ENCODE peak calls at places on chromosomes 7 and 10, in four cellular contexts. Z is AG10803, A is psoas muscle, R is IMR-90. O is an unnamed sample.

GRCh38 chr10:103724771-103725170 is 130.6 kb downstream of the SH3PXD2A start:
- DNase-seq in Z (no peak), A (peak), R (no peak), O (no peak)

GRCh38 chr7:16708980-16709379 is 44.6 kb upstream of the TSPAN13 start:
- DNase-seq in Z (peak), A (no peak), R (peak), O (peak)

GRCh38 chr7:4307645-4308590 is 374.2 kb upstream of the FOXK1 start:
- DNase-seq in Z (no peak), A (no peak), R (no peak), O (no peak)

GRCh38 chr7:159197066-159197975 is 52.7 kb upstream of the VIPR2 start:
- DNase-seq in Z (no peak), A (no peak), R (no peak), O (no peak)

GRCh38 chr10:132036153-132036886 is 29.4 kb upstream of the JAKMIP3 start:
- DNase-seq in Z (peak), A (peak), R (no peak), O (no peak)

GRCh38 chr10:120715214-120715613 is 135.9 kb upstream of the WDR11 start:
- DNase-seq in Z (no peak), A (no peak), R (no peak), O (no peak)

GRCh38 chr7:132419538-132419937 is 156.7 kb downstream of the PLXNA4 start:
- DNase-seq in Z (no peak), A (no peak), R (no peak), O (no peak)

GRCh38 chr7:121510302-121510701 is 114.2 kb upstream of the FAM3C start:
- DNase-seq in Z (no peak), A (no peak), R (no peak), O (no peak)

GRCh38 chr10:120945801-120946302 is 94.7 kb downstream of the WDR11 start:
- DNase-seq in Z (peak), A (no peak), R (no peak), O (no peak)

GRCh38 chr7:87510430-87510875 is 35.0 kb upstream of the ABCB4 start:
- DNase-seq in Z (no peak), A (no peak), R (no peak), O (no peak)

GRCh38 chr10:58590152-58590551 is 77.5 kb downstream of the BICC1 start:
- DNase-seq in Z (peak), A (no peak), R (peak), O (peak)

GRCh38 chr10:94098916-94099315 is 105.2 kb downstream of the PLCE1 start:
- DNase-seq in Z (no peak), A (no peak), R (no peak), O (no peak)

GRCh38 chr7:130490888-130491771 is 755 bp upstream of the MEST start:
- DNase-seq in Z (no peak), A (peak), R (peak), O (no peak)

GRCh38 chr7:142365410-142365842 is 107.6 kb upstream of the PRSS58 start:
- DNase-seq in Z (no peak), A (no peak), R (no peak), O (no peak)

GRCh38 chr7:29391262-29391661 is 172.4 kb upstream of the PRR15 start:
- DNase-seq in Z (no peak), A (no peak), R (no peak), O (no peak)

GRCh38 chr10:11993834-11994468 is 48.7 kb downstream of the UPF2 start:
- DNase-seq in Z (no peak), A (no peak), R (no peak), O (no peak)

GRCh38 chr10:95693331-95693667 is 428 bp downstream of the TCTN3 start:
- DNase-seq in Z (no peak), A (no peak), R (peak), O (no peak)

GRCh38 chr10:124265391-124265745 is 153.4 kb downstream of the OAT start:
- DNase-seq in Z (no peak), A (peak), R (no peak), O (no peak)

GRCh38 chr7:24905996-24906770 is 73.8 kb downstream of the OSBPL3 start:
- DNase-seq in Z (no peak), A (no peak), R (no peak), O (peak)

GRCh38 chr7:99014113-99014985 is 129.6 kb downstream of the SMURF1 start:
- DNase-seq in Z (no peak), A (no peak), R (no peak), O (no peak)

GRCh38 chr7:82413237-82413636 is 30.3 kb downstream of the CACNA2D1 start:
- DNase-seq in Z (peak), A (no peak), R (no peak), O (no peak)

GRCh38 chr7:100476903-100477870 is 1.8 kb downstream of the TSC22D4 start:
- DNase-seq in Z (no peak), A (no peak), R (no peak), O (no peak)

GRCh38 chr7:100983451-100984187 is 14.3 kb downstream of the MUC12 start:
- DNase-seq in Z (peak), A (no peak), R (peak), O (peak)

GRCh38 chr7:2892571-2892970 is 48.5 kb upstream of the GNA12 start:
- DNase-seq in Z (no peak), A (no peak), R (no peak), O (no peak)

GRCh38 chr7:2896141-2896540 is 52.0 kb upstream of the GNA12 start:
- DNase-seq in Z (no peak), A (no peak), R (no peak), O (no peak)

GRCh38 chr7:2894118-2894940 is 50.2 kb upstream of the GNA12 start:
- DNase-seq in Z (no peak), A (no peak), R (no peak), O (no peak)

GRCh38 chr7:2893411-2893861 is 49.3 kb upstream of the GNA12 start:
- DNase-seq in Z (no peak), A (no peak), R (no peak), O (no peak)

DNA sequence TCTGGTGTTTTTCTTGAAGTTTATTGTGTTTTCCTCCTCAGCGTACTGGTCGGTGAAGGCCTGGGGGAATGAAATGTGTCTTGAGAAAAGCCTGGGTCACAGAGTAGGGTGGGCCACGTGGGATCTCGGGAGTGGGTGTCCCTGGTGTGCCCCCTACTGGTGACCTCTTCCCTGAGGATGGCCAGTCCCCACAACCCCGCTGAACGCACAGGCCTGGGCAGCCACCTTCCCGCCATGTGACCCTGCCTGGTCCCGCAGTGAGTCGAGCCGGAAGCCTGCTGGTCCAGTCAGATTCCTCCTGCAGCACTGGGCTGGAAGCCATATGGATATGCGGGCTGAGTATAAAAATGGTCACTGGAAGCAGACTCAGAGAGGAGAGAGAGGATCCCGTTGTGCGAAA is 52.9 kb upstream of the GNA12 start:
- DNase-seq in Z (no peak), A (no peak), R (no peak), O (no peak)
- TF ChIP-seq CTCF in Z (no peak), A (no peak), R (no peak), O (peak)

GRCh38 chr10:119652361-119652760 is 1.2 kb downstream of the BAG3 start:
- DNase-seq in Z (peak), A (no peak), R (peak), O (peak)
- TF ChIP-seq CTCF in Z (peak), A (peak), R (peak), O (peak)

GRCh38 chr7:116451958-116452729 is 47.4 kb upstream of the CAV2 start:
- DNase-seq in Z (no peak), A (no peak), R (no peak), O (no peak)
- TF ChIP-seq CTCF in Z (no peak), A (no peak), R (no peak), O (peak)

GRCh38 chr10:78260141-78260540 is 226.5 kb downstream of the RPS24 start:
- DNase-seq in Z (no peak), A (no peak), R (peak), O (no peak)
- TF ChIP-seq CTCF in Z (no peak), A (no peak), R (peak), O (no peak)

DNA sequence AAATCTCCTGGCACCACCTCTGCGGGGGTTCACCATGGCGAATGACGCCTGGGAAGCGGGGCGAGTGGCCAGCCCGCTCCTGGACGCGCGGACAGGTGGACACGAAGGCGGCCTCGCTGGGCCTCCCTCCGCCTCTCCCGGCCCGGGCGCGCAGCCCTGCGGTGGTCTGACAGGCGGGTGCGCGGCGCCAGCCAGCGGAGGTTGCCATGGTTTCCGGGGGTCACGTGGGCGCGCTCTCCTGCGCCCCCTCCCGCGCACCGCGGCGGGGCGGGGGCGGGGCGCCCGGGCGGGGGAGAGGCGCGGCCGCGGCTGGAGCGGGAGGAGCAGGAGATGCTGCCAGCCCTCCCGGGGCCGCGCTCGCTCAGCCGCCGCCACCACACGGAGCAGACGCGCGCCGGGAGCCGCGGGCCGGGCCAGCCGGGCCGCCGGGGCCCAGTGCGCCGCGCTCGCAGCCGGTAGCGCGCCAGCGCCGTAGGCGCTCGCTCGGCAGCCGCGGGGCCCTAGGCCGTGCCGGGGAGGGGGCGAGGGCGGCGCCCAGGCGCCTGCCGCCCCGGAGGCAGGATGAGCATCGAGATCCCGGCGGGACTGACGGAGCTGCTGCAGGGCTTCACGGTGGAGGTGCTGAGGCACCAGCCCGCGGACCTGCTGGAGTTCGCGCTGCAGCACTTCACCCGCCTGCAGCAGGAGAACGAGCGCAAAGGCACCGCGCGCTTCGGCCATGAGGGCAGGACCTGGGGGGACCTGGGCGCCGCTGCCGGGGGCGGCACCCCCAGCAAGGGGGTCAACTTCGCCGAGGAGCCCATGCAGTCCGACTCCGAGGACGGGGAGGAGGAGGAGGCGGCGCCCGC is at the start of gene PRKAR2B:
- DNase-seq in Z (peak), A (peak), R (peak), O (peak)
- TF ChIP-seq CTCF in Z (no peak), A (no peak), R (peak), O (peak)

DNA sequence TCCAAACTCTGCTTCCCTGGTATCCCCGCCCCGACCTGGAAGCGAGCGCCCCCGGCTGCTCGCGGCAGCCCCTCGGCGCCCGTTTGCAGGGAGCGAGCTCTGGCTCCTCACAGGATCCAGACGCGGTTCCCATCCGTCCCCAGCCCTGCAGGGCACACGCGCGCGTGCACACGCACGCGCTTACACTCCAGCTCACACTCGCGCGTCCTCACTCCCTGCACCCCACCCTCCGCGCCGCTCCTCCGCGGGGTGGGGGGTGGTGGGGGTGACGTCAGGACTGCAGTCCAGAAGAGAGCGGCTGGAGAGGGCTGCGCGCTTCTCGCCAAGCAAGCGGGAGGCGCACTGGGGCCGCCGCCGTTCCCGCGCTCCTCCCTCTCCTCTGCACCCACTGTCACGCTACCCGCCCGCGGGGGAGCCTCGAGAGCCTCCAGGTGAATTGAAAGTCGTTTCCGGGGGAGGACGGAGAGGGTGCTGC is 255.6 kb downstream of the OTUD1 start:
- DNase-seq in Z (no peak), A (no peak), R (no peak), O (no peak)
- TF ChIP-seq CTCF in Z (no peak), A (no peak), R (no peak), O (no peak)

DNA sequence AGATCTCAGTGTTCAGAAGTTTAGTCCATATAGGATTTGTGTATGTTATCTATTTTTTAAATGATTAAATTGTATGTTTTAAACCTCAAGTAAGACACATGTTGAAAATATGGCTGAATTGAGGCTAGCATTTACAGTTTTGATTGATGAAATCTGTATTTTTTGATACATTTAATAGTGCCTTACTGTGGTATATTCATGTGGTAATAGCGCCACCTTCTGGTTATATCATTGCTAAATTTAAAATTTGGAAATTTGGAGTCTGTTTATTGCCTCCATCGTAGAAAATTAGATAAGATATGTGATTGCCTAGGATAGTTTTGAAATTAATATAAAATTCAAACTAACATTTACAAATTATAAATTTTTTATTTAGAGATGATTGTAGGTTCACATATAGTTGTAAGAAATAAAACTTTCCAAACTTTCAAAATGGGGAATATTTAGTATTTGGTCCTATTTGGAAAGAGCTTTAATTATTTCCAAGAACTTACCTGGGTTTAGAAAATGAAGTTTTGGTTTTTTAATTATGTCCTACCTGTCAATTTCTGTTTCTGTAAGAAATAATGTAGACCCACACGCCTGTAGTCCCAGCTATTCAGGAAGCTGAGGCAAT is 19.1 kb upstream of the ARMS2 start:
- DNase-seq in Z (peak), A (no peak), R (peak), O (peak)
- TF ChIP-seq CTCF in Z (peak), A (peak), R (peak), O (peak)